ENCODE peak calls at places on chromosome 1, in five cellular contexts. One of them, this sample, is unnamed.

GRCh38 chr1:180221461-180221860 is 8.6 kb upstream of the LHX4 start:
- DNase-seq in HFFc6: no peak
- DNase-seq in heart left ventricle: no peak
- DNase-seq in NB4: no peak
- DNase-seq in natural killer cell: no peak
- DNase-seq in this sample: no peak

GRCh38 chr1:40315795-40316594 is 1.1 kb downstream of the COL9A2 start:
- DNase-seq in natural killer cell: peak
- DNase-seq in NB4: peak
- DNase-seq in heart left ventricle: no peak
- DNase-seq in HFFc6: no peak
- DNase-seq in this sample: peak

GRCh38 chr1:77300566-77300965 is 18.7 kb downstream of the AK5 start:
- DNase-seq in HFFc6: no peak
- DNase-seq in NB4: no peak
- DNase-seq in natural killer cell: no peak
- DNase-seq in heart left ventricle: no peak
- DNase-seq in this sample: no peak

GRCh38 chr1:36861380-36861779 is 172.9 kb downstream of the GRIK3 start:
- DNase-seq in natural killer cell: no peak
- DNase-seq in heart left ventricle: no peak
- DNase-seq in NB4: no peak
- DNase-seq in HFFc6: no peak
- DNase-seq in this sample: no peak

GRCh38 chr1:115330480-115331013 is 7.5 kb downstream of the NGF start:
- DNase-seq in natural killer cell: no peak
- DNase-seq in NB4: no peak
- DNase-seq in heart left ventricle: no peak
- DNase-seq in HFFc6: peak
- DNase-seq in this sample: no peak

GRCh38 chr1:85314726-85315125 is 38.3 kb upstream of the BCL10 start:
- DNase-seq in heart left ventricle: no peak
- DNase-seq in NB4: no peak
- DNase-seq in HFFc6: peak
- DNase-seq in natural killer cell: no peak
- DNase-seq in this sample: no peak

GRCh38 chr1:80059940-80060339 is 1053.4 kb upstream of the ADGRL4 start:
- DNase-seq in natural killer cell: no peak
- DNase-seq in HFFc6: no peak
- DNase-seq in NB4: peak
- DNase-seq in heart left ventricle: no peak
- DNase-seq in this sample: no peak

GRCh38 chr1:96039910-96040309 is 681.7 kb upstream of the PTBP2 start:
- DNase-seq in heart left ventricle: no peak
- DNase-seq in NB4: no peak
- DNase-seq in HFFc6: no peak
- DNase-seq in natural killer cell: no peak
- DNase-seq in this sample: no peak

GRCh38 chr1:18540136-18540765 is 59.5 kb downstream of the KLHDC7A start:
- DNase-seq in heart left ventricle: no peak
- DNase-seq in NB4: no peak
- DNase-seq in HFFc6: no peak
- DNase-seq in natural killer cell: no peak
- DNase-seq in this sample: no peak

GRCh38 chr1:85815906-85816305 is 107.7 kb upstream of the ZNHIT6 start:
- DNase-seq in natural killer cell: no peak
- DNase-seq in heart left ventricle: no peak
- DNase-seq in HFFc6: no peak
- DNase-seq in NB4: no peak
- DNase-seq in this sample: no peak

GRCh38 chr1:60886793-60887331 is 195.5 kb upstream of the NFIA start:
- DNase-seq in natural killer cell: no peak
- DNase-seq in heart left ventricle: no peak
- DNase-seq in HFFc6: no peak
- DNase-seq in NB4: no peak
- DNase-seq in this sample: no peak

GRCh38 chr1:219427989-219428388 is 184.9 kb downstream of the ZC3H11B start:
- DNase-seq in NB4: no peak
- DNase-seq in heart left ventricle: no peak
- DNase-seq in natural killer cell: no peak
- DNase-seq in HFFc6: peak
- DNase-seq in this sample: no peak

GRCh38 chr1:44355582-44356305 is 687 bp upstream of the ERI3 start:
- DNase-seq in NB4: peak
- DNase-seq in HFFc6: no peak
- DNase-seq in natural killer cell: no peak
- DNase-seq in heart left ventricle: no peak
- DNase-seq in this sample: no peak

GRCh38 chr1:184905601-184906322 is 68.5 kb downstream of the NIBAN1 start:
- DNase-seq in NB4: no peak
- DNase-seq in natural killer cell: no peak
- DNase-seq in HFFc6: no peak
- DNase-seq in heart left ventricle: no peak
- DNase-seq in this sample: no peak

GRCh38 chr1:245946905-245947304 is 560.2 kb downstream of the SMYD3 start:
- DNase-seq in natural killer cell: no peak
- DNase-seq in heart left ventricle: no peak
- DNase-seq in HFFc6: no peak
- DNase-seq in NB4: no peak
- DNase-seq in this sample: no peak

GRCh38 chr1:27476222-27476621 is 13.7 kb downstream of the WASF2 start:
- DNase-seq in HFFc6: no peak
- DNase-seq in heart left ventricle: no peak
- DNase-seq in NB4: no peak
- DNase-seq in natural killer cell: no peak
- DNase-seq in this sample: no peak

GRCh38 chr1:24236170-24237045 is 49.3 kb upstream of the IFNLR1 start:
- DNase-seq in HFFc6: peak
- DNase-seq in natural killer cell: no peak
- DNase-seq in NB4: no peak
- DNase-seq in heart left ventricle: no peak
- DNase-seq in this sample: no peak

GRCh38 chr1:97844552-97845089 is 76.2 kb downstream of the DPYD start:
- DNase-seq in heart left ventricle: no peak
- DNase-seq in NB4: no peak
- DNase-seq in HFFc6: no peak
- DNase-seq in natural killer cell: no peak
- DNase-seq in this sample: no peak

GRCh38 chr1:213564215-213564659 is 423.5 kb upstream of the PROX1 start:
- DNase-seq in NB4: peak
- DNase-seq in HFFc6: no peak
- DNase-seq in natural killer cell: no peak
- DNase-seq in heart left ventricle: no peak
- DNase-seq in this sample: no peak

GRCh38 chr1:20233866-20234265 is 47.5 kb upstream of the PLA2G2C start:
- DNase-seq in heart left ventricle: no peak
- DNase-seq in HFFc6: no peak
- DNase-seq in NB4: no peak
- DNase-seq in natural killer cell: no peak
- DNase-seq in this sample: no peak

GRCh38 chr1:156618853-156619581 is at the start of gene HAPLN2:
- DNase-seq in NB4: peak
- DNase-seq in heart left ventricle: no peak
- DNase-seq in natural killer cell: no peak
- DNase-seq in HFFc6: no peak
- DNase-seq in this sample: no peak

GRCh38 chr1:9048551-9048950 is 20.9 kb downstream of the SLC2A5 start:
- DNase-seq in natural killer cell: no peak
- DNase-seq in HFFc6: no peak
- DNase-seq in NB4: no peak
- DNase-seq in heart left ventricle: no peak
- DNase-seq in this sample: no peak

GRCh38 chr1:41102208-41102607 is 80.7 kb upstream of the SLFNL1 start:
- DNase-seq in heart left ventricle: peak
- DNase-seq in NB4: no peak
- DNase-seq in natural killer cell: no peak
- DNase-seq in HFFc6: peak
- DNase-seq in this sample: no peak

GRCh38 chr1:78113156-78113916 is 67.6 kb downstream of the GIPC2 start:
- DNase-seq in heart left ventricle: no peak
- DNase-seq in natural killer cell: no peak
- DNase-seq in HFFc6: no peak
- DNase-seq in NB4: no peak
- DNase-seq in this sample: no peak

GRCh38 chr1:223712184-223712855 is at the start of gene CAPN2:
- DNase-seq in natural killer cell: peak
- DNase-seq in heart left ventricle: peak
- DNase-seq in NB4: peak
- DNase-seq in HFFc6: peak
- DNase-seq in this sample: peak

DNA sequence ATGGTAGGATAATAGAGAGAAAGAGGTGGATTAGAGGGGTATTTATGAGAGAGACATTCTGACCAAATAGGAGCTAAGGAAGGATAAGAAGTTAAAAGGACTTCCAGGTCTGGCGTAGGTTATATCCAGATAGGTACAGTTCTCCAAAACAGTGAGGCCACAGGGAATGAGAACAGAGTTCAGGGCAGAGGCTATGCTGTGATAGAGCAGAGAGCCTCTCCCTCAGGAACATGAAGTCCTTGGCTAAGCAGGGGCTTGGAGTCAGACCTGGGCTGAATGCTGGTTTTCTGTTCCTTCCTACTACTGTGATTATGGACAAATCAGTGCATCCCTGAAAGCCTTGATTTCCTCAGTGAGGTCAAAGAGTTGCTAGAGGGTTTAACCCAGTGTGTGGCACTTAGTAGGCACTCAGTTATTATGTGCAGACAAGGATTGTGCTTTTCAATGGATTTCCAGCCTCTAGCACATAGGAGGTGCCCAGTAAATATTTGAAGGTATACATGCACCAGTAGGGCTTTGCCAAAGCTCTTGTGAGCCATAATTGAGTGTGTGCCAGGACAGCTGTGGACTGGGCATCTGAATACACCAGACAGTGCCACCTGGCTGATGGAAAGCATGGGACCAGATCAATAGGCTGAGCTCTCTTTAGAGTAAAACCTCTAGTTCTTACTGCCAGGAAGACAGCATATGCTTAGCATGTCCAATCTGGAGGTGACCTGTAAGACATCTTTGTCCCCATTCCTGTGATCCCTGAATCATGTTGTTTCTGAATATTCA is 111.2 kb downstream of the PIK3R3 start:
- DNase-seq in HFFc6: no peak
- DNase-seq in heart left ventricle: no peak
- DNase-seq in natural killer cell: no peak
- DNase-seq in NB4: no peak
- DNase-seq in this sample: no peak
- TF ChIP-seq CTCF in HFFc6: peak
- TF ChIP-seq CTCF in heart left ventricle: no peak
- TF ChIP-seq CTCF in natural killer cell: no peak
- TF ChIP-seq CTCF in NB4: no peak
- TF ChIP-seq CTCF in this sample: no peak

GRCh38 chr1:193957556-193958095 is 771.2 kb upstream of the B3GALT2 start:
- DNase-seq in HFFc6: no peak
- DNase-seq in natural killer cell: no peak
- DNase-seq in NB4: no peak
- DNase-seq in heart left ventricle: no peak
- DNase-seq in this sample: no peak

GRCh38 chr1:193951989-193952388 is 765.6 kb upstream of the B3GALT2 start:
- DNase-seq in natural killer cell: no peak
- DNase-seq in NB4: no peak
- DNase-seq in HFFc6: no peak
- DNase-seq in heart left ventricle: no peak
- DNase-seq in this sample: no peak

GRCh38 chr1:193952778-193953374 is 766.5 kb upstream of the B3GALT2 start:
- DNase-seq in NB4: no peak
- DNase-seq in HFFc6: no peak
- DNase-seq in natural killer cell: no peak
- DNase-seq in heart left ventricle: no peak
- DNase-seq in this sample: no peak
- TF ChIP-seq CTCF in NB4: no peak
- TF ChIP-seq CTCF in HFFc6: no peak
- TF ChIP-seq CTCF in natural killer cell: no peak
- TF ChIP-seq CTCF in heart left ventricle: no peak
- TF ChIP-seq CTCF in this sample: no peak

DNA sequence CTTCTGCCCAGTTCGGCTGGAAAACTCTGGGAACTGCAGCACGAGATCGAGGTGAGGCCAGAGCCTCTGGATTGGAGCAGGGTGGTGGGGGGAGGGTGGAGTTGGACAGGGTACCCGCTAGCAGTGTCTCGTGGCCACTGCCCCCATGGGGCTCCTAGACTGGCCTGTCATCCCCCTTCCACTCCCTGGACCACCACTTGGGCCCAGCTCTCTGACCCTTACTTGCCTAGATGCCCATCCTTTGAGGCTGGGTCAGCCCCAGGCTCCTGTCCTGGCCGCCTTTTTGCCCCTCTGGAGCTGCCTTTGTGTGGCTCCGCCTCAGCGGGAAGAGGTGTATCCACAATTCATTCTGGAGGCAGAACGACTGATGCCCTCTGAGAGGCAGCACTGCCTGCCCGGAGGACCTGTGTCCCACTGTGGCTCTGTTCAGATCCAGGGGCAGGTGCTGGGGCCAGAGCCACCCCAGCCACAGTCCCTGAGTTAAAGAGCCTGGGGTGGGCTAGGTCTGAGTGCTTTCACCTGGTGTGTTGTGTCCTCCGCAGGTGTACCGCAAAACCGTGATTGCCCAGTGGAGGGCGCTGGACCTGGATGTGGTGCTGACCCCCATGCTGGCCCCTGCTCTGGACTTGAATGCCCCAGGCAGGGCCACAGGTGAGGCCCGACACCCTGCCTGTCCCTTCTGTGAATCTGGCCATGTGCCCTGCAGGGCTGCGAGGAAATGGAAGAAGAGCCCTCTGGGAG is 17.7 kb downstream of the FAAH start:
- DNase-seq in natural killer cell: no peak
- DNase-seq in HFFc6: no peak
- DNase-seq in NB4: no peak
- DNase-seq in heart left ventricle: no peak
- DNase-seq in this sample: no peak
- TF ChIP-seq CTCF in natural killer cell: no peak
- TF ChIP-seq CTCF in HFFc6: peak
- TF ChIP-seq CTCF in NB4: peak
- TF ChIP-seq CTCF in heart left ventricle: no peak
- TF ChIP-seq CTCF in this sample: no peak

DNA sequence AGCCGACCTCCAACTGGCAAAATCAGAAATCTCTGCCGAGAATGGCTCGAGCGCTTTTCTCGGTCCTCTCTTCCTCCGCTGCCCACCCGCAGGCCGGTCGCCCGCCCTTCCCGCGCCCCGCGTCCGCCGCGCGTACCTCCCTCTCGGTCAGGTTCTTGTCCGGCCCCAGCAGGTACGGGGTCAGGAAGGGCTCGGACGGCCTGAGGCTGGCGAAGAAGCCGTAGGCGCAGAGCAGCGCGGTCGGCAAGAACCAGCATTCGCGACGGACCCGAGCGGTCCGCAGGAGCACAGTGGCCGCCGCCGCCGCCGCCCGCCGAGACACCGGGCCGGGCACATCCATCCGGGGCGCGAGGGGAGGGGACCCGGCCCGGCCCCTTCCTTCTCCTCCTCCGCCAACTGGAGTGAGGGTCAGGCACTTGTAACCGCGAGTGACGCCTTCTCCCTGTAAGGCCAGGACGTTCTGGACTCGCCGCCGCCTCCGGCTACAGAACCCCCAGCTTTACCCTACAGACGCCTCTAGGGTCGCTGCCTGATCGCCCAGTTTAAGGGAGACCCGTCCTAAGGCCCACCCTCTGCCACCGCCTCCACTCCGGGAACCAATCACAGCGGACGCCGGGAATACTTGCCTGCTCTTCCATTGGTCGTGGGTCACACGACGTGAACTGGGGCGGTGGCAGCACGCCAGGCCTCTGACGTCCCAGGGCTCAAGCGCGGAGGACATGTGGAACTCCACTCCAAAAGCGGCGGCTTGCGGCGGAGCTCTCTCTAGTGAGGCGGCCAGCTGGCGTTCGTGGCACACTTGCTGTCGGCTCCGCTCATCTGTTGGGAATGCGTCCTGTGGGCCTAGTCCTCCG is at the start of gene SLC19A2:
- DNase-seq in natural killer cell: peak
- DNase-seq in heart left ventricle: peak
- DNase-seq in NB4: peak
- DNase-seq in HFFc6: peak
- DNase-seq in this sample: peak
- TF ChIP-seq CTCF in natural killer cell: peak
- TF ChIP-seq CTCF in heart left ventricle: peak
- TF ChIP-seq CTCF in NB4: no peak
- TF ChIP-seq CTCF in HFFc6: peak
- TF ChIP-seq CTCF in this sample: no peak